ENCODE peak calls at places on chromosomes 4 and X, in nine cellular contexts. Y, P, G, H, X, L, O, N and D are unnamed samples.

GRCh38 chr4:10336471-10336870 is 120.8 kb downstream of the ZNF518B start:
- DNase-seq in Y (no peak), N (no peak), G (no peak), P (no peak), X (no peak), H (no peak), L (no peak), O (no peak), D (no peak)

GRCh38 chr4:149465941-149466340 is 349.7 kb downstream of the IQCM start:
- DNase-seq in P (no peak), O (no peak), X (no peak), H (no peak), G (no peak), Y (no peak), L (no peak), N (no peak), D (no peak)

GRCh38 chr4:55635760-55636621 is at the start of gene NMU:
- DNase-seq in G (peak), Y (no peak), P (peak), L (peak), X (peak), O (peak), N (no peak), H (peak), D (no peak)

GRCh38 chr4:114867291-114867690 is 246.1 kb downstream of the NDST4 start:
- DNase-seq in G (no peak), X (no peak), P (no peak), L (no peak), O (no peak), N (no peak), Y (no peak), H (no peak), D (no peak)

GRCh38 chr4:929096-929765 is 2.9 kb downstream of the GAK start:
- DNase-seq in Y (no peak), L (no peak), N (no peak), H (no peak), X (no peak), O (no peak), G (no peak), P (no peak), D (no peak)

GRCh38 chrX:4935846-4936245 is 1222.4 kb upstream of the PRKX start:
- DNase-seq in P (peak), N (no peak), L (no peak), G (no peak), X (no peak), Y (no peak), O (no peak), H (no peak), D (no peak)

GRCh38 chr4:189979196-189980047 is 38.8 kb downstream of the FRG1 start:
- DNase-seq in X (no peak), Y (no peak), L (no peak), G (no peak), N (no peak), H (no peak), P (no peak), O (no peak), D (no peak)

GRCh38 chr4:183438458-183439113 is 5.8 kb upstream of the CDKN2AIP start:
- DNase-seq in N (no peak), G (no peak), P (peak), H (no peak), X (no peak), Y (no peak), L (no peak), O (no peak), D (no peak)

GRCh38 chrX:24405959-24406358 is 45.5 kb downstream of the SUPT20HL1 start:
- DNase-seq in L (no peak), Y (no peak), X (no peak), O (no peak), P (no peak), H (no peak), G (no peak), N (no peak), D (no peak)

GRCh38 chr4:122692641-122693520 is 39.6 kb upstream of the BBS12 start:
- DNase-seq in O (no peak), Y (no peak), N (no peak), H (no peak), L (no peak), P (no peak), G (no peak), X (no peak), D (no peak)

GRCh38 chr4:117385531-117385930 is 300.2 kb upstream of the TRAM1L1 start:
- DNase-seq in G (no peak), X (no peak), Y (no peak), P (no peak), L (no peak), N (no peak), O (no peak), H (no peak), D (no peak)

GRCh38 chrX:12971282-12972003 is 3.5 kb upstream of the TMSB4X start:
- DNase-seq in G (no peak), P (peak), X (no peak), Y (no peak), N (no peak), H (no peak), O (peak), L (no peak), D (no peak)

GRCh38 chrX:155886409-155886808 is 5.3 kb downstream of the VAMP7 start:
- DNase-seq in P (no peak), L (no peak), O (no peak), H (no peak), G (no peak), N (no peak), X (no peak), Y (no peak), D (no peak)

GRCh38 chr4:154491341-154491679 is 289 bp downstream of the DCHS2 start:
- DNase-seq in L (no peak), X (peak), O (no peak), H (peak), N (no peak), Y (no peak), P (no peak), G (no peak), D (no peak)

GRCh38 chr4:158778065-158778711 is 9.4 kb downstream of the FNIP2 start:
- DNase-seq in N (no peak), L (no peak), G (no peak), P (no peak), H (no peak), Y (no peak), O (no peak), X (no peak), D (no peak)

GRCh38 chrX:56726609-56727008 is 2.4 kb upstream of the NBDY start:
- DNase-seq in X (peak), H (peak), G (no peak), P (peak), N (no peak), L (no peak), O (no peak), Y (no peak), D (no peak)

GRCh38 chr4:18202510-18202909 is 181.0 kb upstream of the LCORL start:
- DNase-seq in Y (no peak), O (no peak), G (no peak), P (no peak), N (no peak), X (no peak), L (no peak), H (no peak), D (no peak)

GRCh38 chr4:114012749-114013148 is 33.3 kb upstream of the ARSJ start:
- DNase-seq in P (no peak), H (no peak), X (no peak), O (no peak), Y (no peak), L (peak), G (no peak), N (no peak), D (no peak)

GRCh38 chr4:156949373-156949814 is 22.2 kb downstream of the PDGFC start:
- DNase-seq in N (no peak), H (no peak), O (no peak), Y (no peak), P (no peak), X (no peak), L (no peak), G (no peak), D (no peak)

GRCh38 chr4:152415980-152416379 is 119.9 kb downstream of the FBXW7 start:
- DNase-seq in X (no peak), L (no peak), O (no peak), N (no peak), H (no peak), P (no peak), Y (no peak), G (no peak), D (no peak)

GRCh38 chr4:139550724-139551429 is 5.1 kb downstream of the SETD7 start:
- DNase-seq in H (peak), G (no peak), X (peak), O (peak), P (no peak), N (no peak), Y (no peak), L (no peak), D (no peak)

DNA sequence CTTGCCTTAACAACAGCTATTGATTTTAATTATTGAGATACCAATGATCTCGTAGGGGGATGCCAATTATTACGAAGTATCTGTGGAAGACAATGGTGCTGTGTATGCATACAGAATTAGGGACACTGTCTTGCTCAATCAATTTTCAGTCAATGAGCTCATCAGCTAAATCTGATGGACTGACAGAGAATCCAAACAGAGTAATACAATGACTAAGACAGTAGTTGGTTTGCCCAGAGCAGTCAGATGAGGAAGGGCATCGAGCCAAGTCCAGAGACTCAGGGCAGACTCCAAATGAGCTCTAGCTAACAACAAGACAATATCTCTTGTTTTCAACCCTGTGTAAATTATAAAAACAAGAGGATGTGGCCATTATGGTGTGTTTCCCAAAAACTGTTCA is 14.7 kb upstream of the GSX2 start:
- DNase-seq in N (no peak), X (no peak), P (no peak), L (no peak), Y (no peak), G (no peak), O (no peak), H (no peak), D (peak)
- H3K27ac ChIP-seq in N (no peak), X (no peak), P (no peak), L (no peak), Y (no peak), G (no peak), O (no peak), H (no peak), D (no peak)

GRCh38 chrX:131729295-131729694 is 185.4 kb downstream of the OR13H1 start:
- DNase-seq in X (no peak), Y (no peak), H (no peak), O (no peak), G (no peak), L (no peak), P (peak), N (peak), D (peak)

GRCh38 chrX:131725001-131725654 is 181.3 kb downstream of the OR13H1 start:
- DNase-seq in P (no peak), Y (no peak), G (no peak), X (no peak), N (no peak), O (no peak), H (no peak), L (no peak), D (no peak)

GRCh38 chrX:131727778-131728177 is 183.9 kb downstream of the OR13H1 start:
- DNase-seq in O (no peak), H (no peak), L (no peak), X (no peak), G (no peak), N (no peak), P (no peak), Y (no peak), D (no peak)

GRCh38 chrX:131724292-131724691 is 180.4 kb downstream of the OR13H1 start:
- DNase-seq in X (no peak), L (no peak), O (no peak), N (no peak), G (no peak), P (no peak), Y (no peak), H (no peak), D (no peak)

DNA sequence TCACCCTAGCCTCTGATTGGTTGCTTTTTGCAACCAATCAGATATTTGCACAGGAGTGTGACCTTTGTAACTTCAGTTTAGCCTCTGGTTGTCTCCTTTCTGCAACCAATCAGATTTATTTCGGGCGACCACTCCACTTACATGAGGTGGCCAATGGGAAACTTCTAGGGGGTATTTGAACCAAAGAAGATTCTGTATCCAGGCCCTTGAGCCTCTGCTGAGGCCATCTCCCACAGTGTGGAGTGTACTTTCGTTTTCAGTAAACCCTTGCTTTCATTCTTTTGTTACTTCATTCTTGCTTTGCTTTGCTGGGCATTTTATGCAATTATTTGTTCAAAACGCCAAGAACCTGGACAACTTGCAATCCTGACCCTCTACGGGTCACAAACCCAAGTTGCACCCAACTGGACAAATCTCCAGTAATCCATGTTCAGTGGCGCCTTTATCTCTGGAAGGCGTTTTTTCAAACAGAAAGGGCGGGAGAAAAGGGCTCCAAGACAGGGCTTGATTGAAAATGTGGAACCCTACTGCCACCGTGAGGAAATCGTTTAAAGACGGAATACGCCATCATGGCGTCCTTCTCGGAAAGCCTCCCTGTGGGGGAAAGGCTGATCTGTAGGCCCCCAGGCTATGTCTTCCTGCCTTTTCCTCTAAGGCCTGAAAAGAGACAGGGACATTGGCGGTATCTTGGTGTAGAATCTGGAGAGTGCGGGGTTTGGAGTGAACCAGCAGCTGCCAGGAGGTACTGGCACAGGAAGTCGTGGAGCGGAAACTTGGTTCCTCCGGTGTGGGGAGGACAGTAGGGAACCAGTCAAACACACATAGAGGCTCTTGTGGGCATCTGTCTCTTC is 184.6 kb downstream of the OR13H1 start:
- DNase-seq in X (no peak), Y (no peak), H (no peak), P (peak), O (no peak), L (no peak), N (peak), G (no peak), D (no peak)
- H3K27ac ChIP-seq in X (no peak), Y (no peak), H (no peak), P (no peak), O (no peak), L (no peak), N (peak), G (no peak), D (peak)

GRCh38 chr4:17059192-17059634 is 160.8 kb upstream of the LDB2 start:
- DNase-seq in Y (no peak), O (peak), H (no peak), N (no peak), P (no peak), L (no peak), G (peak), X (no peak), D (no peak)
- H3K27ac ChIP-seq in Y (no peak), O (peak), H (no peak), N (no peak), P (no peak), L (no peak), G (peak), X (no peak), D (no peak)

GRCh38 chr4:187286536-187286935 is 562.9 kb upstream of the FAT1 start:
- DNase-seq in G (no peak), O (no peak), Y (no peak), H (no peak), X (no peak), L (no peak), P (no peak), N (no peak), D (no peak)
- H3K27ac ChIP-seq in G (no peak), O (no peak), Y (no peak), H (no peak), X (no peak), L (no peak), P (no peak), N (no peak), D (no peak)

GRCh38 chrX:151987108-151987507 is 12.6 kb upstream of the GABRE start:
- DNase-seq in P (no peak), G (no peak), L (no peak), N (no peak), Y (no peak), O (no peak), H (no peak), X (no peak), D (no peak)
- H3K27ac ChIP-seq in P (no peak), G (no peak), L (no peak), N (no peak), Y (no peak), O (no peak), H (no peak), X (no peak), D (no peak)

DNA sequence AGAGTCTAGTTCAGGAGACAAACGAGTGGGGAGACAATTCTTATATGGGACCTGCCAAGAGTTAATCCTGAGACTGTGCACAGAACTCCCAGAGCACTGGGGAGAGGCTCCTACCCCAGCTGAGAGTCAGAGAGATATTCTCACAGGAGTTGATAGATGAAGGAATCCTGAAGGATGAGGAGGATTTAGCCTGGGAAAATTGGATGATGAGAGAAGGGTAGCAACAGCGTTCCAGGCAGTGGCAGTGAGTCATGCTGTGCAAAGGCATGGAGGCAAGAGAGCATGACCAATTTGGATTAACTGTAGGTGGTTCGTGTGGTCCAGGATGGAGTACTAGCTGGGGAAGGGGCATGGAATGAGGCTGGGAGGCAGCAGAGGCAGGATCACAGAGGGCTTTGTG is 318.6 kb downstream of the LDB2 start:
- DNase-seq in O (no peak), L (no peak), Y (no peak), G (no peak), N (no peak), X (no peak), P (no peak), H (no peak), D (no peak)
- H3K27ac ChIP-seq in O (no peak), L (no peak), Y (no peak), G (no peak), N (no peak), X (no peak), P (no peak), H (no peak), D (no peak)

DNA sequence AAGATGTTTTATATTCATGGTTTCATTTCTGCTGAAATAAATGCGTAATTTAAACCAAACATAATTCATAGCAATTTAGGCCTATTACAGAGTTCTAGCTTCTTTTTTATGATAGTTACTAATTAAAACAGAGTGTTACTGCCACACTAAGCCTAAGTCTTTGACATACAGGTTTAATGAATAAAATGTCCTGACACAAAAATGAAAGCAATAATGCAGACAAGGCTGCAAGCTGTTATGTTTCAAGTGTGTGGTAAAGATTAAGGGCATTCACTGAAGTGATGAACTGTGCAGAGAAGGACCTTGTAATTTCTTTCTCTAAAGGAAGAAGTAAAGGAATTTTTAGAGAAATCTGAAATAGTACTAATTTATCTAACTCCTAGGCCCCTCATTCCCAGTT is 2.9 kb downstream of the NDNF start:
- DNase-seq in N (no peak), Y (no peak), G (no peak), P (no peak), L (no peak), O (no peak), X (no peak), H (no peak), D (no peak)
- H3K27ac ChIP-seq in N (no peak), Y (no peak), G (peak), P (no peak), L (peak), O (peak), X (no peak), H (no peak), D (no peak)

DNA sequence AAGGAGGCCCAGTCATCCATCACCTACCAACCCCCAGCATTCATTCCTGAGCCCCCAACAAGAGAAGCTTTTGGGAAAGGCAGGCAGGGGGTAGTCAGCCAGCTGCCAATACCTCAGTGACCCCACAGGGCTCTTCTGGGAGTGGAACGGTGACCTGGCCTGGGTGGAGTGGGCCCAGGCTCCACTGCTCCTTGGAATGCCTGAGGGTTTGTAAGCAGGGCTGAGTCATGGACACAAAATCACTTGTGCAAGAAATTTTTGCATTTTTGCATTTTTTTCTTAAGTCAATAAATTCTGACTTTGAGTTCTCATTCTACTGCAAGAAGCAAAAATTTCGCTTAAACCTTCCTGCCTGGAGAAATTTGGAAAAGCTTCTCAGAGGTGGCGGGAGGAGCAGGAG is 18.5 kb downstream of the SORCS2 start:
- DNase-seq in X (no peak), H (no peak), P (no peak), N (no peak), G (no peak), O (no peak), Y (no peak), L (peak), D (no peak)
- H3K27ac ChIP-seq in X (no peak), H (no peak), P (no peak), N (no peak), G (no peak), O (no peak), Y (no peak), L (no peak), D (no peak)